ENCODE peak calls at places on chromosomes 7 and 10, in six cellular contexts. One of them, this sample, is unnamed.

GRCh38 chr7:13989944-13990295 is 454 bp upstream of the ETV1 start:
- DNase-seq in non-pigmented ciliary epithelial cell: no peak
- DNase-seq in stimulated activated CD8-positive, alpha-beta memory T cell treated with anti-CD3 and anti-CD28 coated beads, Interleukin-2, amount 100 ng/mL, for 1 hour: no peak
- DNase-seq in foreskin fibroblast: no peak
- DNase-seq in CD4-positive, alpha-beta T cell: no peak
- DNase-seq in endothelial cell: no peak
- DNase-seq in this sample: no peak

GRCh38 chr7:49486974-49487919 is 286.2 kb upstream of the VWC2 start:
- DNase-seq in non-pigmented ciliary epithelial cell: no peak
- DNase-seq in stimulated activated CD8-positive, alpha-beta memory T cell treated with anti-CD3 and anti-CD28 coated beads, Interleukin-2, amount 100 ng/mL, for 1 hour: no peak
- DNase-seq in foreskin fibroblast: no peak
- DNase-seq in CD4-positive, alpha-beta T cell: no peak
- DNase-seq in endothelial cell: no peak
- DNase-seq in this sample: no peak

GRCh38 chr10:15461353-15462108 is 90.4 kb upstream of the FAM171A1 start:
- DNase-seq in non-pigmented ciliary epithelial cell: no peak
- DNase-seq in stimulated activated CD8-positive, alpha-beta memory T cell treated with anti-CD3 and anti-CD28 coated beads, Interleukin-2, amount 100 ng/mL, for 1 hour: no peak
- DNase-seq in foreskin fibroblast: peak; percentile 88
- DNase-seq in CD4-positive, alpha-beta T cell: no peak
- DNase-seq in endothelial cell: no peak
- DNase-seq in this sample: no peak

GRCh38 chr10:63054889-63055606 is 78.1 kb upstream of the NRBF2 start:
- DNase-seq in non-pigmented ciliary epithelial cell: no peak
- DNase-seq in stimulated activated CD8-positive, alpha-beta memory T cell treated with anti-CD3 and anti-CD28 coated beads, Interleukin-2, amount 100 ng/mL, for 1 hour: no peak
- DNase-seq in foreskin fibroblast: no peak
- DNase-seq in CD4-positive, alpha-beta T cell: no peak
- DNase-seq in endothelial cell: no peak
- DNase-seq in this sample: no peak

GRCh38 chr7:135855836-135856235 is 107.2 kb upstream of the FAM180A start:
- DNase-seq in non-pigmented ciliary epithelial cell: no peak
- DNase-seq in stimulated activated CD8-positive, alpha-beta memory T cell treated with anti-CD3 and anti-CD28 coated beads, Interleukin-2, amount 100 ng/mL, for 1 hour: no peak
- DNase-seq in foreskin fibroblast: no peak
- DNase-seq in CD4-positive, alpha-beta T cell: no peak
- DNase-seq in endothelial cell: no peak
- DNase-seq in this sample: no peak

GRCh38 chr7:52940511-52940910 is 94.9 kb upstream of the POM121L12 start:
- DNase-seq in non-pigmented ciliary epithelial cell: no peak
- DNase-seq in stimulated activated CD8-positive, alpha-beta memory T cell treated with anti-CD3 and anti-CD28 coated beads, Interleukin-2, amount 100 ng/mL, for 1 hour: no peak
- DNase-seq in foreskin fibroblast: peak; percentile 10
- DNase-seq in CD4-positive, alpha-beta T cell: no peak
- DNase-seq in endothelial cell: no peak
- DNase-seq in this sample: no peak

GRCh38 chr7:96870201-96870600 is 135.2 kb upstream of the DLX6 start:
- DNase-seq in non-pigmented ciliary epithelial cell: no peak
- DNase-seq in stimulated activated CD8-positive, alpha-beta memory T cell treated with anti-CD3 and anti-CD28 coated beads, Interleukin-2, amount 100 ng/mL, for 1 hour: no peak
- DNase-seq in foreskin fibroblast: no peak
- DNase-seq in CD4-positive, alpha-beta T cell: no peak
- DNase-seq in endothelial cell: no peak
- DNase-seq in this sample: no peak

GRCh38 chr10:121063744-121064143 is 212.6 kb downstream of the WDR11 start:
- DNase-seq in non-pigmented ciliary epithelial cell: no peak
- DNase-seq in stimulated activated CD8-positive, alpha-beta memory T cell treated with anti-CD3 and anti-CD28 coated beads, Interleukin-2, amount 100 ng/mL, for 1 hour: no peak
- DNase-seq in foreskin fibroblast: no peak
- DNase-seq in CD4-positive, alpha-beta T cell: no peak
- DNase-seq in endothelial cell: no peak
- DNase-seq in this sample: peak; percentile 23

GRCh38 chr10:26881600-26882331 is 21.0 kb upstream of the ABI1 start:
- DNase-seq in non-pigmented ciliary epithelial cell: no peak
- DNase-seq in stimulated activated CD8-positive, alpha-beta memory T cell treated with anti-CD3 and anti-CD28 coated beads, Interleukin-2, amount 100 ng/mL, for 1 hour: no peak
- DNase-seq in foreskin fibroblast: peak; percentile 45
- DNase-seq in CD4-positive, alpha-beta T cell: no peak
- DNase-seq in endothelial cell: no peak
- DNase-seq in this sample: no peak

GRCh38 chr7:80883188-80884025 is 35.4 kb downstream of the SEMA3C start:
- DNase-seq in non-pigmented ciliary epithelial cell: peak; percentile 98
- DNase-seq in stimulated activated CD8-positive, alpha-beta memory T cell treated with anti-CD3 and anti-CD28 coated beads, Interleukin-2, amount 100 ng/mL, for 1 hour: no peak
- DNase-seq in foreskin fibroblast: peak; percentile 98
- DNase-seq in CD4-positive, alpha-beta T cell: no peak
- DNase-seq in endothelial cell: no peak
- DNase-seq in this sample: no peak

GRCh38 chr7:117828831-117829230 is 44.4 kb downstream of the CTTNBP2 start:
- DNase-seq in non-pigmented ciliary epithelial cell: no peak
- DNase-seq in stimulated activated CD8-positive, alpha-beta memory T cell treated with anti-CD3 and anti-CD28 coated beads, Interleukin-2, amount 100 ng/mL, for 1 hour: no peak
- DNase-seq in foreskin fibroblast: no peak
- DNase-seq in CD4-positive, alpha-beta T cell: no peak
- DNase-seq in endothelial cell: no peak
- DNase-seq in this sample: no peak

GRCh38 chr10:127275793-127276415 is 79.5 kb upstream of the INSYN2A start:
- DNase-seq in non-pigmented ciliary epithelial cell: no peak
- DNase-seq in stimulated activated CD8-positive, alpha-beta memory T cell treated with anti-CD3 and anti-CD28 coated beads, Interleukin-2, amount 100 ng/mL, for 1 hour: no peak
- DNase-seq in foreskin fibroblast: no peak
- DNase-seq in CD4-positive, alpha-beta T cell: no peak
- DNase-seq in endothelial cell: no peak
- DNase-seq in this sample: no peak